ENCODE peak calls at places on chromosome 11, in nine cellular contexts. T is astrocyte of the spinal cord; X is neural progenitor cell; R is GM03348; B is NCI-H1417; I is naive thymus-derived CD4-positive, alpha-beta T cell; W is tibial nerve; H is aorta; Q is lower leg skin. L is an unnamed sample.

GRCh38 chr11:2929880-2930704 is 872 bp upstream of the PHLDA2 start:
- DNase-seq in H (peak), T (peak), I (peak), R (peak), B (peak), X (peak), W (no peak), Q (no peak), L (no peak)

GRCh38 chr11:12376259-12376971 is 956 bp upstream of the PARVA start:
- DNase-seq in W (no peak), X (peak), R (peak), B (no peak), H (peak), T (peak), I (no peak), Q (peak), L (no peak)

GRCh38 chr11:2316169-2316962 is 14.6 kb downstream of the TSPAN32 start:
- DNase-seq in B (no peak), X (no peak), W (no peak), T (no peak), R (no peak), I (no peak), Q (peak), H (no peak), L (no peak)

GRCh38 chr11:118074785-118075184 is 2.1 kb upstream of the TMPRSS4 start:
- DNase-seq in Q (no peak), R (no peak), B (no peak), X (no peak), H (peak), W (no peak), I (no peak), T (no peak), L (no peak)

GRCh38 chr11:131749100-131749499 is 378.7 kb downstream of the NTM start:
- DNase-seq in H (no peak), T (peak), Q (no peak), B (peak), I (no peak), R (peak), X (no peak), W (no peak), L (no peak)

GRCh38 chr11:33438311-33438710 is 181.1 kb downstream of the HIPK3 start:
- DNase-seq in Q (no peak), I (no peak), T (no peak), R (no peak), H (no peak), B (no peak), X (no peak), W (no peak), L (no peak)

GRCh38 chr11:95068549-95068948 is 1.8 kb downstream of the SRSF8 start:
- DNase-seq in R (peak), T (peak), I (peak), X (peak), B (peak), W (peak), Q (peak), H (peak), L (peak)

GRCh38 chr11:704799-705645 is 1.0 kb upstream of the EPS8L2 start:
- DNase-seq in X (no peak), B (no peak), H (no peak), T (no peak), R (no peak), W (no peak), Q (no peak), I (no peak), L (no peak)

GRCh38 chr11:130609121-130610035 is 160.9 kb downstream of the ADAMTS15 start:
- DNase-seq in W (peak), I (no peak), X (no peak), R (peak), Q (peak), T (no peak), B (no peak), H (peak), L (peak)

GRCh38 chr11:134062255-134063030 is 6.4 kb upstream of the JAM3 start:
- DNase-seq in I (no peak), H (no peak), R (no peak), X (no peak), T (no peak), B (no peak), Q (no peak), W (no peak), L (peak)

GRCh38 chr11:75509201-75509600 is 16.5 kb downstream of the GDPD5 start:
- DNase-seq in W (no peak), H (no peak), I (no peak), Q (no peak), T (no peak), B (no peak), X (no peak), R (no peak), L (no peak)

GRCh38 chr11:25860677-25861445 is 471.1 kb upstream of the ANO3 start:
- DNase-seq in H (no peak), W (no peak), Q (no peak), T (peak), B (peak), R (no peak), X (no peak), I (no peak), L (no peak)

GRCh38 chr11:132942611-132943324 is 589.5 kb downstream of the OPCML start:
- DNase-seq in R (peak), W (no peak), H (no peak), Q (no peak), X (peak), T (no peak), B (peak), I (no peak), L (peak)

GRCh38 chr11:35723493-35724284 is 61.1 kb downstream of the TRIM44 start:
- DNase-seq in X (no peak), B (no peak), W (no peak), Q (no peak), R (peak), T (peak), H (no peak), I (no peak), L (no peak)

GRCh38 chr11:62854013-62854824 is 14.8 kb upstream of the WDR74 start:
- DNase-seq in I (no peak), X (no peak), W (no peak), T (no peak), Q (no peak), R (no peak), B (no peak), H (no peak), L (no peak)

GRCh38 chr11:73661035-73661628 is 14.8 kb downstream of the PLEKHB1 start:
- DNase-seq in R (peak), Q (peak), H (peak), W (peak), X (peak), B (peak), I (peak), T (peak), L (peak)

GRCh38 chr11:61974766-61975631 is 7.6 kb upstream of the FTH1 start:
- DNase-seq in X (no peak), R (no peak), Q (peak), T (no peak), W (no peak), I (peak), H (peak), B (no peak), L (no peak)

GRCh38 chr11:58334708-58335107 is 24.2 kb downstream of the OR5B17 start:
- DNase-seq in W (no peak), Q (no peak), R (peak), H (no peak), I (no peak), X (no peak), B (no peak), T (peak), L (no peak)

GRCh38 chr11:35307221-35307621 is 112.1 kb downstream of the SLC1A2 start:
- DNase-seq in R (no peak), I (no peak), X (no peak), B (no peak), W (no peak), Q (no peak), T (no peak), H (no peak), L (peak)